ENCODE peak calls at places on chromosome 16, in five cellular contexts. R, U, K, Z and H are unnamed samples.
A peak's percentile ranks its signal among the peaks of the same experiment; 100 is the strongest.

GRCh38 chr16:74611721-74612120 is 4.8 kb upstream of the GLG1 start:
- DNase-seq in R (no peak), U (no peak), K (no peak), Z (no peak), H (no peak)

GRCh38 chr16:3890091-3890490 is 9.6 kb upstream of the CREBBP start:
- DNase-seq in R (no peak), U (no peak), K (no peak), Z (no peak), H (no peak)

GRCh38 chr16:57045694-57046381 is 46.5 kb upstream of the CPNE2 start:
- DNase-seq in R (no peak), U (peak; percentile 69), K (peak; percentile 3), Z (no peak), H (no peak)

GRCh38 chr16:2211923-2212347 is 1.3 kb upstream of the BRICD5 start:
- DNase-seq in R (no peak), U (no peak), K (no peak), Z (no peak), H (no peak)

GRCh38 chr16:11183035-11183812 is 72.8 kb downstream of the SOCS1 start:
- DNase-seq in R (no peak), U (peak; percentile 51), K (no peak), Z (no peak), H (no peak)

GRCh38 chr16:54936979-54937672 is 6.5 kb downstream of the IRX5 start:
- DNase-seq in R (no peak), U (peak; percentile 83), K (no peak), Z (no peak), H (no peak)

GRCh38 chr16:71896688-71897368 is 1.5 kb downstream of the IST1 start:
- DNase-seq in R (no peak), U (no peak), K (no peak), Z (no peak), H (no peak)

GRCh38 chr16:49663081-49664057 is 192.5 kb downstream of the ZNF423 start:
- DNase-seq in R (no peak), U (no peak), K (no peak), Z (no peak), H (no peak)

GRCh38 chr16:88355389-88356123 is 27.2 kb upstream of the ZNF469 start:
- DNase-seq in R (no peak), U (no peak), K (no peak), Z (no peak), H (no peak)

GRCh38 chr16:10828851-10829331 is 10.3 kb upstream of the TVP23A start:
- DNase-seq in R (no peak), U (no peak), K (peak; percentile 62), Z (no peak), H (peak; percentile 77)

GRCh38 chr16:3861808-3862451 is 18.6 kb downstream of the CREBBP start:
- DNase-seq in R (no peak), U (no peak), K (no peak), Z (no peak), H (no peak)

GRCh38 chr16:64648282-64648681 is 473.6 kb downstream of the CDH11 start:
- DNase-seq in R (no peak), U (no peak), K (no peak), Z (no peak), H (no peak)

GRCh38 chr16:68021490-68021889 is 1.5 kb downstream of the DDX28 start:
- DNase-seq in R (no peak), U (no peak), K (no peak), Z (no peak), H (no peak)

GRCh38 chr16:57138281-57138935 is 46.0 kb downstream of the CPNE2 start:
- DNase-seq in R (no peak), U (no peak), K (no peak), Z (no peak), H (no peak)

GRCh38 chr16:88768041-88768876 is 16.8 kb downstream of the PIEZO1 start:
- DNase-seq in R (no peak), U (no peak), K (no peak), Z (no peak), H (no peak)

GRCh38 chr16:66977341-66978113 is 10.9 kb upstream of the CES4A start:
- DNase-seq in R (peak; percentile 68), U (peak; percentile 94), K (peak; percentile 70), Z (peak; percentile 94), H (peak; percentile 79)

GRCh38 chr16:87360862-87361610 is 22.5 kb downstream of the FBXO31 start:
- DNase-seq in R (no peak), U (no peak), K (no peak), Z (no peak), H (no peak)

GRCh38 chr16:56347166-56347565 is 78.2 kb downstream of the AMFR start:
- DNase-seq in R (no peak), U (no peak), K (no peak), Z (no peak), H (no peak)

GRCh38 chr16:23755484-23755809 is 621 bp downstream of the CHP2 start:
- DNase-seq in R (no peak), U (no peak), K (no peak), Z (no peak), H (no peak)

GRCh38 chr16:57564571-57565270 is 22.3 kb downstream of the ADGRG5 start:
- DNase-seq in R (no peak), U (no peak), K (no peak), Z (no peak), H (no peak)

GRCh38 chr16:2954647-2955381 is 9.3 kb upstream of the KREMEN2 start:
- DNase-seq in R (no peak), U (no peak), K (no peak), Z (no peak), H (no peak)

GRCh38 chr16:24990803-24991202 is 24.4 kb downstream of the ARHGAP17 start:
- DNase-seq in R (no peak), U (no peak), K (no peak), Z (no peak), H (no peak)

GRCh38 chr16:82331397-82331796 is 161.4 kb upstream of the MPHOSPH6 start:
- DNase-seq in R (no peak), U (no peak), K (no peak), Z (no peak), H (no peak)

GRCh38 chr16:15782573-15783365 is 74.1 kb downstream of the MYH11 start:
- DNase-seq in R (no peak), U (no peak), K (no peak), Z (no peak), H (no peak)

GRCh38 chr16:56297684-56298083 is 106.4 kb downstream of the GNAO1 start:
- DNase-seq in R (no peak), U (no peak), K (no peak), Z (no peak), H (no peak)

GRCh38 chr16:54936086-54936978 is 5.7 kb downstream of the IRX5 start:
- DNase-seq in R (no peak), U (peak; percentile 69), K (no peak), Z (no peak), H (no peak)